ENCODE peak calls at places on chromosomes 16 and 17, in four cellular contexts. G is ovary, C is adrenal gland, B is gastrocnemius medialis. T is an unnamed sample. For H3K36me3, the result is how much of the 10 kb centered on the place peaks cover.

GRCh38 chr16:11240636-11241473 is 15.1 kb downstream of the SOCS1 start:
- DNase-seq in G (no peak), C (no peak), B (peak), T (no peak)

GRCh38 chr16:55876854-55877253 is 1.7 kb upstream of the CES5A start:
- DNase-seq in G (no peak), C (no peak), B (no peak), T (no peak)

GRCh38 chr17:49725453-49725852 is 17.7 kb upstream of the SLC35B1 start:
- DNase-seq in G (no peak), C (no peak), B (no peak), T (no peak)

GRCh38 chr17:62611767-62612166 is 15.7 kb upstream of the MRC2 start:
- DNase-seq in G (no peak), C (no peak), B (no peak), T (no peak)

GRCh38 chr16:77807-78443 is at the start of gene MPG:
- DNase-seq in G (peak), C (peak), B (peak), T (peak)

GRCh38 chr17:46771601-46772012 is 46.9 kb downstream of the WNT3 start:
- DNase-seq in G (no peak), C (no peak), B (no peak), T (no peak)

GRCh38 chr17:56489980-56490379 is 103.5 kb upstream of the NOG start:
- DNase-seq in G (no peak), C (no peak), B (no peak), T (no peak)

GRCh38 chr16:47643610-47644009 is 182.5 kb downstream of the PHKB start:
- DNase-seq in G (no peak), C (no peak), B (no peak), T (no peak)

GRCh38 chr16:57600048-57600835 is 28.2 kb upstream of the ADGRG1 start:
- DNase-seq in G (no peak), C (peak), B (no peak), T (peak)

GRCh38 chr17:41736983-41737679 is 2.7 kb upstream of the HAP1 start:
- DNase-seq in G (no peak), C (no peak), B (no peak), T (no peak)

GRCh38 chr17:320139-320538 is 32.5 kb downstream of the RPH3AL start:
- DNase-seq in G (peak), C (peak), B (no peak), T (no peak)

GRCh38 chr16:87778476-87778829 is 12.7 kb upstream of the KLHDC4 start:
- DNase-seq in G (no peak), C (no peak), B (no peak), T (no peak)

GRCh38 chr16:87502308-87502969 is 9.6 kb upstream of the ZCCHC14 start:
- DNase-seq in G (no peak), C (no peak), B (no peak), T (no peak)

GRCh38 chr17:62754696-62755095 is 53.4 kb downstream of the MARCHF10 start:
- DNase-seq in G (no peak), C (no peak), B (no peak), T (no peak)

GRCh38 chr17:6494239-6494941 is 50.1 kb downstream of the PIMREG start:
- DNase-seq in G (peak), C (no peak), B (peak), T (peak)

GRCh38 chr17:58513913-58514794 is at the start of gene MTMR4:
- DNase-seq in G (peak), C (peak), B (peak), T (peak)

GRCh38 chr17:1957037-1957436 is 68.1 kb downstream of the RTN4RL1 start:
- DNase-seq in G (no peak), C (no peak), B (no peak), T (no peak)

GRCh38 chr17:31525801-31526549 is 134.5 kb downstream of the RAB11FIP4 start:
- DNase-seq in G (no peak), C (no peak), B (no peak), T (peak)

GRCh38 chr16:27374794-27375499 is 27.0 kb upstream of the IL21R start:
- DNase-seq in G (peak), C (peak), B (peak), T (peak)

GRCh38 chr17:9104370-9105041 is 83.2 kb downstream of the NTN1 start:
- DNase-seq in G (no peak), C (no peak), B (no peak), T (no peak)

GRCh38 chr17:80825471-80826345 is 165.9 kb upstream of the CHMP6 start:
- DNase-seq in G (no peak), C (no peak), B (peak), T (peak)

GRCh38 chr16:88406096-88407041 is 23.6 kb downstream of the ZNF469 start:
- DNase-seq in G (no peak), C (no peak), B (no peak), T (no peak)

GRCh38 chr17:65287040-65287439 is 149.9 kb downstream of the RGS9 start:
- DNase-seq in G (no peak), C (no peak), B (no peak), T (no peak)

GRCh38 chr16:1451702-1452392 is 7.5 kb upstream of the CCDC154 start:
- DNase-seq in G (no peak), C (no peak), B (no peak), T (no peak)

GRCh38 chr16:1454561-1454960 is 10.2 kb upstream of the CCDC154 start:
- DNase-seq in G (no peak), C (no peak), B (no peak), T (no peak)

GRCh38 chr16:1452530-1452929 is 8.2 kb upstream of the CCDC154 start:
- DNase-seq in G (no peak), C (no peak), B (no peak), T (no peak)

GRCh38 chr16:1455190-1456171 is 11.1 kb upstream of the CCDC154 start:
- DNase-seq in G (no peak), C (no peak), B (no peak), T (no peak)

GRCh38 chr16:1453316-1453715 is 9.0 kb upstream of the CCDC154 start:
- DNase-seq in G (no peak), C (no peak), B (no peak), T (no peak)
- H3K36me3 ChIP-seq in G (under half), C (half or more), B (under half), T (under half)

DNA sequence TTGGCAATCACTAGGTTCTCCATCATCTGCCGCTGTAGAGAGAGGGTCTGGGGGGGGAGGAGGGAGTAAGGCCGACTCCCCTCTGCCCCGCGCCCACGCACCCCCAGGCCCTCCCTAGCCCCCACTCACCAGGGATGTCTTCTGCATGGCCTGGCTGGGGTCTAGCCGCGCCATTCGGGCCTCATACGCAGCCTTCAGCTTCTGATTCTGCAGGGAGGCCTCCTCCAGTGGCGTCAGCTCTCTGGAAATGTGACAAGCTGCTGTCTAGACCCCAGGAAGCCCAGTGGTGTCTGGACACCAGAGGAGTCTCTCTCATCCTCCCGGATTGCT is 8.3 kb downstream of the VPS9D1 start:
- DNase-seq in G (no peak), C (no peak), B (no peak), T (no peak)
- H3K27ac ChIP-seq in G (no peak), C (no peak), B (no peak), T (no peak)

GRCh38 chr17:20084621-20085282 is 75.6 kb downstream of the SPECC1 start:
- DNase-seq in G (no peak), C (no peak), B (no peak), T (no peak)

GRCh38 chr17:20085283-20085875 is 76.2 kb downstream of the SPECC1 start:
- DNase-seq in G (no peak), C (no peak), B (no peak), T (no peak)

GRCh38 chr17:20083460-20083859 is 74.3 kb downstream of the SPECC1 start:
- DNase-seq in G (no peak), C (no peak), B (no peak), T (no peak)

GRCh38 chr17:20087538-20088250 is 78.5 kb downstream of the SPECC1 start:
- DNase-seq in G (no peak), C (no peak), B (no peak), T (no peak)

GRCh38 chr17:20086416-20087074 is 77.4 kb downstream of the SPECC1 start:
- DNase-seq in G (no peak), C (no peak), B (no peak), T (no peak)
- TF ChIP-seq POLR2A in G (no peak), C (no peak), B (no peak), T (no peak)

GRCh38 chr16:81697321-81697885 is 81.7 kb upstream of the PLCG2 start:
- DNase-seq in G (no peak), C (peak), B (no peak), T (peak)
- H3K36me3 ChIP-seq in G (under half), C (half or more), B (under half), T (under half)

GRCh38 chr17:48608494-48608834 is 2.4 kb downstream of the HOXB7 start:
- DNase-seq in G (no peak), C (no peak), B (no peak), T (no peak)
- H3K27ac ChIP-seq in G (no peak), C (no peak), B (no peak), T (no peak)

DNA sequence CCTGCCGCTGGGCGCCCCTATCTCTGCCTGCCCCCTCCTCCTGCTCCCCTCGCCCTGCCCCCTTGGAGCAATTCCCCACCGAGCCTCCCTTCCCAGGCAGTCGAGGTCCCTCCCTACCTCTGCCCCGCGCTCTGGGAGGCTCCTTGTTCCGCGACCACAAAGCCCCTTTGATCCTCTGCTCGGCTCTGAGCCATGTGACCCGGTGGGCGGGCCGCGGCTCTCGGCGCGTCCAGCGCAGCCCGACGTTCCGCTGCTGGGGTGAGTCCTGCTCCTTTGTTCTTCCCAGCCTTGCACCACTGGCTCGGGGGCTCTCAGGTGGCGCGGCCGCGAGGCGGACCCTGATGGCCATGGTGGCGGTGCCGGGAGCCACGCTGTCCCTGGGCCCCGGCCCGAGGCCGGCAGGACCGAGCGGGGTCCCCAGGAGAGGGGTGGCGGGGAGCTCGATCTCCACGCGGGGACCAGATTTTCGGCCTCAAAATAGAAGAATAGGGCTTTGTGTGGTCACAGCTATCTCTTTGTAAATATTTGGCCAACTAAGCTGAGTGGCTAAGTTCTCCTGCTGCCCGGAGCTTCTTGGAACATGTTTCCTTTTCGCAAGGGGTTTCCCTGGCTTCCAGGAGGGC is 310.6 kb downstream of the SEC14L1 start:
- DNase-seq in G (peak), C (peak), B (no peak), T (peak)
- TF ChIP-seq POLR2A in G (no peak), C (no peak), B (no peak), T (no peak)

GRCh38 chr17:51166198-51166986 is at the start of gene NME2:
- DNase-seq in G (peak), C (peak), B (peak), T (peak)

GRCh38 chr17:51169340-51169739 is 3.1 kb downstream of the NME2 start:
- DNase-seq in G (no peak), C (no peak), B (no peak), T (no peak)

GRCh38 chr17:51166987-51167931 is 1.0 kb downstream of the NME2 start:
- DNase-seq in G (peak), C (peak), B (peak), T (peak)

GRCh38 chr17:51164911-51165679 is 1.1 kb upstream of the NME2 start:
- DNase-seq in G (peak), C (peak), B (no peak), T (no peak)

DNA sequence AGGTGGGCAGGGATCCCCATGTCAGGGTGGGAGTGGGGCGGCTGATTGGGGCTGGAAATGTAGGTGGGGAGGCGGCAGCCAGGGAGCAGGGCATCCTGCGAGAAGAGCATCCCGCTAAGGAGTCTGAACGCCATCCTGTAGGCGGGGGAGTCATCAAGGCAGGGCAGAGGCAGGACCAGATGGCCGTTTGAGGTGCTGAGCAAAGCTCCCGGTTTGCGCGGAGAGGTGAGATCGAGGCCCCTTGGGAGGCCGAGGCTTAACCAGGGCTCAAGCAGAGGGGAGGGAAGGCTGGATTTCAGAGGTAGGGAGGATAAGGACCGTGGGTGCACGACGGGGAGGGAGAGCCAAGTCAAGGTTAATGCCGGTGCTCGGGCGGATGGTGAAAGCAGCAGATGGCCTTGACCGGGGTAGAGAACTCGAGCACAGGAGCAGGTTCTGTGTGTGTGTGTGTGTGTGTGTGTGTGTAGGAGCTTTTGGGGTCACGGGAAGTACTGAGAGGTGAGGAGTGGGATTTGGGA is 472 bp upstream of the NME2 start:
- DNase-seq in G (no peak), C (no peak), B (no peak), T (no peak)
- H3K36me3 ChIP-seq in G (under half), C (under half), B (under half), T (under half)

GRCh38 chr17:28887871-28888471 is 9.6 kb downstream of the FLOT2 start:
- DNase-seq in G (no peak), C (no peak), B (no peak), T (peak)
- H3K27ac ChIP-seq in G (no peak), C (no peak), B (no peak), T (no peak)

GRCh38 chr17:74859439-74860228 is at the start of gene GRIN2C:
- DNase-seq in G (peak), C (peak), B (no peak), T (no peak)

GRCh38 chr17:74858672-74859438 is 830 bp downstream of the GRIN2C start:
- DNase-seq in G (no peak), C (no peak), B (no peak), T (no peak)

GRCh38 chr17:74860999-74861553 is 1.4 kb upstream of the GRIN2C start:
- DNase-seq in G (no peak), C (no peak), B (no peak), T (no peak)

GRCh38 chr17:74861554-74862107 is 1.9 kb upstream of the GRIN2C start:
- DNase-seq in G (no peak), C (no peak), B (no peak), T (no peak)

GRCh38 chr17:74860229-74860998 is 729 bp upstream of the GRIN2C start:
- DNase-seq in G (no peak), C (no peak), B (no peak), T (no peak)
- TF ChIP-seq POLR2A in G (no peak), C (no peak), B (no peak), T (no peak)

GRCh38 chr16:89996178-89996489 is 23.1 kb downstream of the DBNDD1 start:
- DNase-seq in G (no peak), C (no peak), B (no peak), T (no peak)
- H3K36me3 ChIP-seq in G (under half), C (under half), B (under half), T (under half)